ENCODE peak calls at places on chromosomes 2 and 18, in five cellular contexts. Z is transverse colon; I is NCI-H345; D is stimulated activated CD4-positive, alpha-beta T cell treated with anti-CD3 and anti-CD28 coated beads, Interleukin-2, amount 100 ng/mL, for 48 hours; H is hippocampal formation. F is an unnamed sample.

GRCh38 chr2:158493458-158493857 is 36.7 kb downstream of the PKP4 start:
- DNase-seq in Z (no peak), I (no peak), D (no peak), H (no peak), F (no peak)

GRCh38 chr2:240513544-240514287 is 44.1 kb downstream of the ANKMY1 start:
- DNase-seq in Z (peak), I (no peak), D (peak), H (peak), F (peak)

GRCh38 chr2:26752636-26753035 is 11.4 kb upstream of the SLC35F6 start:
- DNase-seq in Z (no peak), I (no peak), D (no peak), H (no peak), F (no peak)

GRCh38 chr2:120958623-120959366 is 223.1 kb downstream of the GLI2 start:
- DNase-seq in Z (no peak), I (no peak), D (no peak), H (no peak), F (no peak)

GRCh38 chr2:32264422-32265149 is at the start of gene NLRC4:
- DNase-seq in Z (no peak), I (no peak), D (no peak), H (no peak), F (no peak)

GRCh38 chr2:71072492-71072891 is 4.0 kb downstream of the NAGK start:
- DNase-seq in Z (no peak), I (no peak), D (no peak), H (no peak), F (no peak)

GRCh38 chr2:159797468-159798375 is at the start of gene CD302:
- DNase-seq in Z (peak), I (peak), D (peak), H (peak), F (peak)

GRCh38 chr2:241739651-241740050 is 5.2 kb downstream of the D2HGDH start:
- DNase-seq in Z (no peak), I (no peak), D (peak), H (no peak), F (no peak)

GRCh38 chr2:216142540-216142939 is 33.4 kb downstream of the XRCC5 start:
- DNase-seq in Z (no peak), I (no peak), D (no peak), H (no peak), F (no peak)

GRCh38 chr2:42752299-42752698 is 11.6 kb downstream of the OXER1 start:
- DNase-seq in Z (no peak), I (no peak), D (no peak), H (peak), F (no peak)

GRCh38 chr2:138922973-138923563 is 142.9 kb upstream of the NXPH2 start:
- DNase-seq in Z (no peak), I (peak), D (no peak), H (no peak), F (no peak)

GRCh38 chr2:239006886-239007285 is 159.0 kb downstream of the TWIST2 start:
- DNase-seq in Z (no peak), I (peak), D (no peak), H (no peak), F (no peak)

GRCh38 chr2:24816404-24816803 is 23.2 kb downstream of the CENPO start:
- DNase-seq in Z (no peak), I (no peak), D (no peak), H (no peak), F (no peak)

GRCh38 chr2:96895709-96896651 is 26.1 kb upstream of the SEMA4C start:
- DNase-seq in Z (no peak), I (peak), D (no peak), H (peak), F (no peak)

GRCh38 chr2:206323486-206323885 is 49.0 kb downstream of the ZDBF2 start:
- DNase-seq in Z (no peak), I (no peak), D (no peak), H (no peak), F (no peak)

GRCh38 chr2:121450301-121450700 is 80.4 kb upstream of the RNU4ATAC start:
- DNase-seq in Z (no peak), I (no peak), D (no peak), H (no peak), F (no peak)

GRCh38 chr2:85564144-85564563 is 2.9 kb upstream of the GGCX start:
- DNase-seq in Z (no peak), I (no peak), D (no peak), H (no peak), F (no peak)

GRCh38 chr2:159133795-159134194 is 152.7 kb downstream of the WDSUB1 start:
- DNase-seq in Z (no peak), I (no peak), D (no peak), H (no peak), F (no peak)

GRCh38 chr2:176818653-176819052 is 393.9 kb upstream of the HNRNPA3 start:
- DNase-seq in Z (no peak), I (no peak), D (no peak), H (no peak), F (no peak)

GRCh38 chr18:41873730-41874129 is 81.3 kb upstream of the PIK3C3 start:
- DNase-seq in Z (no peak), I (no peak), D (no peak), H (no peak), F (no peak)

GRCh38 chr18:27839141-27839540 is 337.8 kb downstream of the CDH2 start:
- DNase-seq in Z (no peak), I (no peak), D (no peak), H (no peak), F (no peak)

GRCh38 chr2:240916571-240917008 is 10.5 kb downstream of the CROCC2 start:
- DNase-seq in Z (no peak), I (peak), D (no peak), H (no peak), F (no peak)

GRCh38 chr2:167318581-167318980 is 430.3 kb downstream of the XIRP2 start:
- DNase-seq in Z (no peak), I (no peak), D (no peak), H (no peak), F (peak)

GRCh38 chr18:57942493-57942892 is 101.5 kb upstream of the NEDD4L start:
- DNase-seq in Z (no peak), I (no peak), D (no peak), H (no peak), F (no peak)

GRCh38 chr2:218478544-218478943 is 59.6 kb downstream of the VIL1 start:
- DNase-seq in Z (no peak), I (no peak), D (no peak), H (no peak), F (no peak)

GRCh38 chr2:46802665-46803550 is 112.7 kb downstream of the MCFD2 start:
- DNase-seq in Z (no peak), I (no peak), D (no peak), H (no peak), F (no peak)

GRCh38 chr2:218962859-218963492 is 3.5 kb downstream of the CDK5R2 start:
- DNase-seq in Z (peak), I (peak), D (peak), H (peak), F (peak)

GRCh38 chr2:229917793-229918192 is 4.0 kb downstream of the TRIP12 start:
- DNase-seq in Z (no peak), I (no peak), D (no peak), H (no peak), F (no peak)

F was measured in dorsolateral prefrontal cortex.